ENCODE peak calls at places on chromosomes 13 and 19, in seven cellular contexts. G, L, P, I, M, A and J are unnamed samples.

GRCh38 chr13:74528751-74529513 is 394.7 kb upstream of the KLF12 start:
- DNase-seq in M (no peak), L (no peak), A (no peak), G (no peak), I (no peak), P (no peak), J (no peak)

GRCh38 chr13:93996471-93996870 is 483.0 kb downstream of the DCT start:
- DNase-seq in I (no peak), A (no peak), P (no peak), G (no peak), M (no peak), L (peak; percentile 47), J (no peak)

GRCh38 chr19:9406798-9407352 is 28.5 kb downstream of the ZNF266 start:
- DNase-seq in P (peak; percentile 15), L (peak; percentile 24), I (peak; percentile 21), A (peak; percentile 53), G (peak; percentile 85), M (peak; percentile 51), J (peak; percentile 33)

GRCh38 chr13:110129076-110129475 is 177.9 kb downstream of the COL4A1 start:
- DNase-seq in M (no peak), L (no peak), P (no peak), G (no peak), I (no peak), A (no peak), J (no peak)

GRCh38 chr19:3343619-3344502 is 22.5 kb upstream of the NFIC start:
- DNase-seq in A (peak; percentile 35), G (no peak), M (peak; percentile 67), P (no peak), I (peak; percentile 81), L (no peak), J (no peak)

GRCh38 chr19:58181902-58182576 is 822 bp upstream of the ZNF274 start:
- DNase-seq in M (no peak), P (peak; percentile 32), L (no peak), G (peak; percentile 58), I (no peak), A (peak; percentile 62), J (no peak)

GRCh38 chr13:80551650-80552497 is 210.9 kb upstream of the SPRY2 start:
- DNase-seq in G (no peak), A (no peak), P (no peak), L (no peak), I (no peak), M (no peak), J (no peak)

GRCh38 chr13:80038371-80038770 is 302.6 kb downstream of the SPRY2 start:
- DNase-seq in P (no peak), M (no peak), A (no peak), L (no peak), G (no peak), I (no peak), J (no peak)

GRCh38 chr13:78012046-78012445 is 93.4 kb upstream of the EDNRB start:
- DNase-seq in I (no peak), G (no peak), L (no peak), P (no peak), A (no peak), M (no peak), J (no peak)

GRCh38 chr13:24288870-24289269 is 20.5 kb upstream of the C1QTNF9 start:
- DNase-seq in M (no peak), L (no peak), A (no peak), P (no peak), I (no peak), G (no peak), J (no peak)

GRCh38 chr13:113122571-113123225 is at the start of gene F10:
- DNase-seq in G (no peak), A (no peak), L (no peak), I (no peak), P (no peak), M (peak; percentile 47), J (no peak)

GRCh38 chr19:30664358-30665058 is 292.3 kb downstream of the ZNF536 start:
- DNase-seq in G (no peak), M (no peak), P (no peak), A (no peak), I (no peak), L (no peak), J (no peak)

GRCh38 chr13:99347911-99348451 is 40.8 kb upstream of the GPR183 start:
- DNase-seq in G (no peak), P (no peak), I (no peak), A (no peak), L (no peak), M (no peak), J (no peak)

GRCh38 chr19:35549174-35549788 is 3.9 kb downstream of the TMEM147 start:
- DNase-seq in G (peak; percentile 77), L (no peak), A (peak; percentile 34), P (peak; percentile 32), I (no peak), M (no peak), J (peak; percentile 14)

GRCh38 chr19:16366433-16367268 is 42.0 kb downstream of the KLF2 start:
- DNase-seq in A (peak; percentile 33), M (no peak), I (no peak), P (no peak), G (no peak), L (no peak), J (no peak)

GRCh38 chr19:4016903-4017638 is 9.5 kb downstream of the PIAS4 start:
- DNase-seq in L (no peak), M (no peak), G (no peak), I (no peak), P (no peak), A (no peak), J (no peak)